ENCODE peak calls at places on chromosomes 1 and 21, in five cellular contexts. N is heart right ventricle; V is NCI-H2081; B is CD4-positive, alpha-beta T cell; L is mucosa of descending colon. F is an unnamed sample.

GRCh38 chr1:11835441-11836225 is 11.9 kb downstream of the NPPA start:
- DNase-seq in N (no peak), V (no peak), B (no peak), L (no peak), F (no peak)

GRCh38 chr1:6004412-6005123 is 12.3 kb upstream of the NPHP4 start:
- DNase-seq in N (no peak), V (no peak), B (no peak), L (no peak), F (no peak)

GRCh38 chr1:57485643-57486042 is 61.8 kb upstream of the DAB1 start:
- DNase-seq in N (no peak), V (no peak), B (no peak), L (no peak), F (no peak)

GRCh38 chr1:50418600-50419109 is 4.6 kb downstream of the DMRTA2 start:
- DNase-seq in N (no peak), V (no peak), B (no peak), L (no peak), F (no peak)

GRCh38 chr1:1157426-1157913 is 16.2 kb upstream of the TTLL10 start:
- DNase-seq in N (peak), V (peak), B (peak), L (peak), F (peak)

GRCh38 chr1:15243275-15244043 is 3.6 kb upstream of the FHAD1 start:
- DNase-seq in N (no peak), V (no peak), B (no peak), L (no peak), F (no peak)

GRCh38 chr1:53944469-53945182 is 873 bp downstream of the IFT25 start:
- DNase-seq in N (no peak), V (no peak), B (no peak), L (peak), F (no peak)

GRCh38 chr1:156436319-156437043 is 64.1 kb downstream of the MEF2D start:
- DNase-seq in N (no peak), V (no peak), B (no peak), L (no peak), F (no peak)

GRCh38 chr1:200962631-200963030 is 60.9 kb downstream of the KIF21B start:
- DNase-seq in N (no peak), V (no peak), B (no peak), L (no peak), F (no peak)

GRCh38 chr1:9652379-9653194 is 1.1 kb downstream of the PIK3CD start:
- DNase-seq in N (no peak), V (no peak), B (peak), L (peak), F (peak)

GRCh38 chr1:165279831-165280351 is 76.6 kb downstream of the LMX1A start:
- DNase-seq in N (no peak), V (no peak), B (no peak), L (no peak), F (no peak)

GRCh38 chr1:81949421-81949820 is 148.7 kb downstream of the ADGRL2 start:
- DNase-seq in N (no peak), V (no peak), B (no peak), L (no peak), F (no peak)

GRCh38 chr21:45222001-45222400 is 65.7 kb downstream of the POFUT2 start:
- DNase-seq in N (no peak), V (no peak), B (no peak), L (no peak), F (no peak)

GRCh38 chr1:54814148-54814498 is 13.0 kb upstream of the TTC22 start:
- DNase-seq in N (no peak), V (no peak), B (no peak), L (peak), F (no peak)

GRCh38 chr21:37130971-37131370 is 57.9 kb downstream of the TTC3 start:
- DNase-seq in N (no peak), V (no peak), B (no peak), L (no peak), F (no peak)

GRCh38 chr1:47471163-47471562 is 33.3 kb downstream of the FOXD2 start:
- DNase-seq in N (peak), V (no peak), B (no peak), L (no peak), F (no peak)

GRCh38 chr1:62321438-62321837 is 2.2 kb upstream of the KANK4 start:
- DNase-seq in N (no peak), V (no peak), B (no peak), L (no peak), F (no peak)

GRCh38 chr1:174969977-174970376 is 29.8 kb upstream of the CACYBP start:
- DNase-seq in N (no peak), V (no peak), B (no peak), L (no peak), F (no peak)

GRCh38 chr1:8091691-8092090 is 65.6 kb upstream of the ERRFI1 start:
- DNase-seq in N (no peak), V (no peak), B (no peak), L (no peak), F (no peak)

GRCh38 chr1:24003331-24003972 is 23.3 kb upstream of the SRSF10 start:
- DNase-seq in N (no peak), V (no peak), B (no peak), L (no peak), F (no peak)

GRCh38 chr21:32186843-32187242 is 92.0 kb downstream of the MIS18A start:
- DNase-seq in N (no peak), V (no peak), B (no peak), L (no peak), F (no peak)

GRCh38 chr1:162380061-162380846 is 1.3 kb upstream of the C1orf226 start:
- DNase-seq in N (no peak), V (no peak), B (no peak), L (no peak), F (no peak)

GRCh38 chr1:25566730-25567341 is 23.4 kb downstream of the LDLRAP1 start:
- DNase-seq in N (peak), V (no peak), B (no peak), L (peak), F (peak)

GRCh38 chr1:171434717-171435346 is 50.5 kb upstream of the PRRC2C start:
- DNase-seq in N (no peak), V (peak), B (no peak), L (no peak), F (no peak)

GRCh38 chr1:72780212-72780611 is 497.9 kb upstream of the NEGR1 start:
- DNase-seq in N (no peak), V (no peak), B (no peak), L (no peak), F (no peak)

GRCh38 chr1:214022810-214023425 is 35.1 kb downstream of the PROX1 start:
- DNase-seq in N (no peak), V (no peak), B (no peak), L (no peak), F (no peak)